ENCODE peak calls at places on chromosomes 1 and 21, in five cellular contexts. O is left lobe of liver; M is LHCN-M2; C is HS-27A; S is stimulated activated CD4-positive, alpha-beta T cell treated with anti-CD3 and anti-CD28 coated beads, Interleukin-4, amount 100 ng/mL, for 1 hour. F is an unnamed sample.

GRCh38 chr21:37475186-37475868 is 108.8 kb downstream of the DYRK1A start:
- DNase-seq in O (no peak), C (no peak), M (no peak), S (no peak), F (no peak)

GRCh38 chr1:222711319-222712252 is 705 bp downstream of the AIDA start:
- DNase-seq in M (peak), C (peak), S (peak), O (peak), F (peak)

GRCh38 chr1:68653882-68654281 is 157.0 kb upstream of the DEPDC1 start:
- DNase-seq in M (no peak), S (no peak), C (no peak), O (no peak), F (no peak)

GRCh38 chr1:96688737-96689136 is 32.8 kb upstream of the PTBP2 start:
- DNase-seq in C (no peak), S (no peak), O (no peak), M (no peak), F (no peak)

GRCh38 chr21:40179167-40179566 is 311.9 kb downstream of the PCP4 start:
- DNase-seq in S (no peak), C (no peak), M (no peak), O (no peak), F (no peak)

GRCh38 chr21:44024895-44025353 is 12.8 kb downstream of the TRAPPC10 start:
- DNase-seq in C (no peak), M (peak), S (no peak), O (no peak), F (no peak)

GRCh38 chr1:88646852-88647645 is 37.0 kb upstream of the PKN2 start:
- DNase-seq in M (peak), O (peak), S (no peak), C (no peak), F (no peak)

GRCh38 chr21:38751379-38752050 is 54.2 kb upstream of the ETS2 start:
- DNase-seq in C (no peak), S (no peak), O (no peak), M (no peak), F (no peak)

GRCh38 chr1:96538001-96538649 is 183.5 kb upstream of the PTBP2 start:
- DNase-seq in S (no peak), M (peak), C (no peak), O (no peak), F (peak)

GRCh38 chr1:25735956-25736529 is 64.0 kb upstream of the SELENON start:
- DNase-seq in O (no peak), S (no peak), C (no peak), M (no peak), F (no peak)

GRCh38 chr1:61088163-61088840 is 5.9 kb downstream of the NFIA start:
- DNase-seq in O (no peak), C (no peak), S (no peak), M (no peak), F (no peak)

GRCh38 chr1:44454704-44455103 is 49.6 kb downstream of the RNF220 start:
- DNase-seq in S (no peak), M (no peak), C (no peak), O (no peak), F (no peak)

GRCh38 chr1:221949996-221950395 is 208.1 kb upstream of the DUSP10 start:
- DNase-seq in O (no peak), M (no peak), C (no peak), S (no peak), F (no peak)

GRCh38 chr1:184393924-184394323 is 7.1 kb downstream of the C1orf21 start:
- DNase-seq in C (no peak), O (no peak), M (no peak), S (no peak), F (no peak)

GRCh38 chr1:208437416-208437815 is 193.2 kb upstream of the PLXNA2 start:
- DNase-seq in C (no peak), M (peak), S (no peak), O (no peak), F (peak)

GRCh38 chr1:90836345-90836679 is 119.2 kb upstream of the BARHL2 start:
- DNase-seq in O (no peak), M (no peak), S (no peak), C (no peak), F (no peak)

GRCh38 chr1:8629241-8630091 is 188.0 kb downstream of the RERE start:
- DNase-seq in O (peak), S (no peak), C (no peak), M (no peak), F (no peak)

GRCh38 chr1:236759252-236759859 is 35.7 kb upstream of the MTR start:
- DNase-seq in O (no peak), C (peak), S (no peak), M (peak), F (peak)

GRCh38 chr1:225772323-225772768 is 5.3 kb upstream of the SRP9 start:
- DNase-seq in M (peak), C (no peak), S (no peak), O (peak), F (peak)

F was measured in GM04504.